ENCODE peak calls at places on chromosomes 12 and 14, in nine cellular contexts. One of them, this sample, is unnamed.

GRCh38 chr14:99267871-99268775 is 3.9 kb downstream of the BCL11B start:
- DNase-seq in brain microvascular endothelial cell: no peak
- DNase-seq in stimulated activated naive B cell treated with anti-CD40 and anti-IgM and Interleukin-4, amounts not matched to agents 10 μg/mL and 1 μg/mL and 100 μg/mL, for 72 hours: no peak
- DNase-seq in EL: no peak
- DNase-seq in dorsolateral prefrontal cortex: no peak
- DNase-seq in IMR-90: no peak
- DNase-seq in AG04450: no peak
- DNase-seq in activated CD4-positive, alpha-beta memory T cell treated with anti-CD3 and anti-CD28 coated beads for 36 hours: peak
- DNase-seq in glutamatergic neuron: no peak
- DNase-seq in this sample: no peak

GRCh38 chr14:103445783-103446182 is 60.6 kb downstream of the MARK3 start:
- DNase-seq in brain microvascular endothelial cell: no peak
- DNase-seq in stimulated activated naive B cell treated with anti-CD40 and anti-IgM and Interleukin-4, amounts not matched to agents 10 μg/mL and 1 μg/mL and 100 μg/mL, for 72 hours: no peak
- DNase-seq in EL: no peak
- DNase-seq in dorsolateral prefrontal cortex: no peak
- DNase-seq in IMR-90: no peak
- DNase-seq in AG04450: no peak
- DNase-seq in activated CD4-positive, alpha-beta memory T cell treated with anti-CD3 and anti-CD28 coated beads for 36 hours: no peak
- DNase-seq in glutamatergic neuron: no peak
- DNase-seq in this sample: no peak

GRCh38 chr14:74712499-74713394 is at the start of the genes AREL1 and FCF1:
- DNase-seq in brain microvascular endothelial cell: peak
- DNase-seq in stimulated activated naive B cell treated with anti-CD40 and anti-IgM and Interleukin-4, amounts not matched to agents 10 μg/mL and 1 μg/mL and 100 μg/mL, for 72 hours: peak
- DNase-seq in EL: peak
- DNase-seq in dorsolateral prefrontal cortex: peak
- DNase-seq in IMR-90: peak
- DNase-seq in AG04450: peak
- DNase-seq in activated CD4-positive, alpha-beta memory T cell treated with anti-CD3 and anti-CD28 coated beads for 36 hours: peak
- DNase-seq in glutamatergic neuron: peak
- DNase-seq in this sample: peak

GRCh38 chr12:100672075-100672592 is 98.7 kb downstream of the GAS2L3 start:
- DNase-seq in brain microvascular endothelial cell: no peak
- DNase-seq in stimulated activated naive B cell treated with anti-CD40 and anti-IgM and Interleukin-4, amounts not matched to agents 10 μg/mL and 1 μg/mL and 100 μg/mL, for 72 hours: no peak
- DNase-seq in EL: peak
- DNase-seq in dorsolateral prefrontal cortex: no peak
- DNase-seq in IMR-90: no peak
- DNase-seq in AG04450: no peak
- DNase-seq in activated CD4-positive, alpha-beta memory T cell treated with anti-CD3 and anti-CD28 coated beads for 36 hours: peak
- DNase-seq in glutamatergic neuron: peak
- DNase-seq in this sample: no peak

GRCh38 chr12:11830298-11830937 is 180.9 kb downstream of the ETV6 start:
- DNase-seq in brain microvascular endothelial cell: no peak
- DNase-seq in stimulated activated naive B cell treated with anti-CD40 and anti-IgM and Interleukin-4, amounts not matched to agents 10 μg/mL and 1 μg/mL and 100 μg/mL, for 72 hours: no peak
- DNase-seq in EL: no peak
- DNase-seq in dorsolateral prefrontal cortex: no peak
- DNase-seq in IMR-90: no peak
- DNase-seq in AG04450: no peak
- DNase-seq in activated CD4-positive, alpha-beta memory T cell treated with anti-CD3 and anti-CD28 coated beads for 36 hours: peak
- DNase-seq in glutamatergic neuron: no peak
- DNase-seq in this sample: no peak

GRCh38 chr14:68768316-68768715 is 24.6 kb downstream of the ZFP36L1 start:
- DNase-seq in brain microvascular endothelial cell: no peak
- DNase-seq in stimulated activated naive B cell treated with anti-CD40 and anti-IgM and Interleukin-4, amounts not matched to agents 10 μg/mL and 1 μg/mL and 100 μg/mL, for 72 hours: no peak
- DNase-seq in EL: no peak
- DNase-seq in dorsolateral prefrontal cortex: no peak
- DNase-seq in IMR-90: no peak
- DNase-seq in AG04450: no peak
- DNase-seq in activated CD4-positive, alpha-beta memory T cell treated with anti-CD3 and anti-CD28 coated beads for 36 hours: no peak
- DNase-seq in glutamatergic neuron: peak
- DNase-seq in this sample: no peak

GRCh38 chr12:77494306-77494705 is 336.4 kb upstream of the NAV3 start:
- DNase-seq in brain microvascular endothelial cell: no peak
- DNase-seq in stimulated activated naive B cell treated with anti-CD40 and anti-IgM and Interleukin-4, amounts not matched to agents 10 μg/mL and 1 μg/mL and 100 μg/mL, for 72 hours: no peak
- DNase-seq in EL: no peak
- DNase-seq in dorsolateral prefrontal cortex: no peak
- DNase-seq in IMR-90: no peak
- DNase-seq in AG04450: no peak
- DNase-seq in activated CD4-positive, alpha-beta memory T cell treated with anti-CD3 and anti-CD28 coated beads for 36 hours: no peak
- DNase-seq in glutamatergic neuron: no peak
- DNase-seq in this sample: no peak

GRCh38 chr12:7100239-7100638 is 8.0 kb upstream of the C1R start:
- DNase-seq in brain microvascular endothelial cell: no peak
- DNase-seq in stimulated activated naive B cell treated with anti-CD40 and anti-IgM and Interleukin-4, amounts not matched to agents 10 μg/mL and 1 μg/mL and 100 μg/mL, for 72 hours: no peak
- DNase-seq in EL: no peak
- DNase-seq in dorsolateral prefrontal cortex: no peak
- DNase-seq in IMR-90: no peak
- DNase-seq in AG04450: no peak
- DNase-seq in activated CD4-positive, alpha-beta memory T cell treated with anti-CD3 and anti-CD28 coated beads for 36 hours: no peak
- DNase-seq in glutamatergic neuron: no peak
- DNase-seq in this sample: no peak

GRCh38 chr14:50961606-50962259 is 17.4 kb upstream of the PYGL start:
- DNase-seq in brain microvascular endothelial cell: peak
- DNase-seq in stimulated activated naive B cell treated with anti-CD40 and anti-IgM and Interleukin-4, amounts not matched to agents 10 μg/mL and 1 μg/mL and 100 μg/mL, for 72 hours: no peak
- DNase-seq in EL: peak
- DNase-seq in dorsolateral prefrontal cortex: no peak
- DNase-seq in IMR-90: peak
- DNase-seq in AG04450: peak
- DNase-seq in activated CD4-positive, alpha-beta memory T cell treated with anti-CD3 and anti-CD28 coated beads for 36 hours: no peak
- DNase-seq in glutamatergic neuron: no peak
- DNase-seq in this sample: peak

GRCh38 chr14:39091716-39092115 is 11.3 kb downstream of the SEC23A start:
- DNase-seq in brain microvascular endothelial cell: no peak
- DNase-seq in stimulated activated naive B cell treated with anti-CD40 and anti-IgM and Interleukin-4, amounts not matched to agents 10 μg/mL and 1 μg/mL and 100 μg/mL, for 72 hours: no peak
- DNase-seq in EL: no peak
- DNase-seq in dorsolateral prefrontal cortex: no peak
- DNase-seq in IMR-90: no peak
- DNase-seq in AG04450: no peak
- DNase-seq in activated CD4-positive, alpha-beta memory T cell treated with anti-CD3 and anti-CD28 coated beads for 36 hours: no peak
- DNase-seq in glutamatergic neuron: no peak
- DNase-seq in this sample: no peak

GRCh38 chr14:103563089-103563620 is 395 bp downstream of the COA8 start:
- DNase-seq in brain microvascular endothelial cell: no peak
- DNase-seq in stimulated activated naive B cell treated with anti-CD40 and anti-IgM and Interleukin-4, amounts not matched to agents 10 μg/mL and 1 μg/mL and 100 μg/mL, for 72 hours: no peak
- DNase-seq in EL: no peak
- DNase-seq in dorsolateral prefrontal cortex: no peak
- DNase-seq in IMR-90: no peak
- DNase-seq in AG04450: no peak
- DNase-seq in activated CD4-positive, alpha-beta memory T cell treated with anti-CD3 and anti-CD28 coated beads for 36 hours: no peak
- DNase-seq in glutamatergic neuron: no peak
- DNase-seq in this sample: no peak

GRCh38 chr14:31926123-31926522 is 151.0 kb upstream of the ARHGAP5 start:
- DNase-seq in brain microvascular endothelial cell: no peak
- DNase-seq in stimulated activated naive B cell treated with anti-CD40 and anti-IgM and Interleukin-4, amounts not matched to agents 10 μg/mL and 1 μg/mL and 100 μg/mL, for 72 hours: no peak
- DNase-seq in EL: peak
- DNase-seq in dorsolateral prefrontal cortex: no peak
- DNase-seq in IMR-90: peak
- DNase-seq in AG04450: no peak
- DNase-seq in activated CD4-positive, alpha-beta memory T cell treated with anti-CD3 and anti-CD28 coated beads for 36 hours: peak
- DNase-seq in glutamatergic neuron: no peak
- DNase-seq in this sample: peak

GRCh38 chr14:22646570-22647254 is 2.6 kb upstream of the OR6J1 start:
- DNase-seq in brain microvascular endothelial cell: no peak
- DNase-seq in stimulated activated naive B cell treated with anti-CD40 and anti-IgM and Interleukin-4, amounts not matched to agents 10 μg/mL and 1 μg/mL and 100 μg/mL, for 72 hours: no peak
- DNase-seq in EL: peak
- DNase-seq in dorsolateral prefrontal cortex: no peak
- DNase-seq in IMR-90: peak
- DNase-seq in AG04450: peak
- DNase-seq in activated CD4-positive, alpha-beta memory T cell treated with anti-CD3 and anti-CD28 coated beads for 36 hours: no peak
- DNase-seq in glutamatergic neuron: no peak
- DNase-seq in this sample: peak

GRCh38 chr12:106147956-106148355 is 9.2 kb upstream of the NUAK1 start:
- DNase-seq in brain microvascular endothelial cell: no peak
- DNase-seq in stimulated activated naive B cell treated with anti-CD40 and anti-IgM and Interleukin-4, amounts not matched to agents 10 μg/mL and 1 μg/mL and 100 μg/mL, for 72 hours: no peak
- DNase-seq in EL: no peak
- DNase-seq in dorsolateral prefrontal cortex: peak
- DNase-seq in IMR-90: no peak
- DNase-seq in AG04450: no peak
- DNase-seq in activated CD4-positive, alpha-beta memory T cell treated with anti-CD3 and anti-CD28 coated beads for 36 hours: no peak
- DNase-seq in glutamatergic neuron: no peak
- DNase-seq in this sample: no peak

GRCh38 chr12:56678852-56679251 is 9.2 kb downstream of the PTGES3 start:
- DNase-seq in brain microvascular endothelial cell: no peak
- DNase-seq in stimulated activated naive B cell treated with anti-CD40 and anti-IgM and Interleukin-4, amounts not matched to agents 10 μg/mL and 1 μg/mL and 100 μg/mL, for 72 hours: no peak
- DNase-seq in EL: no peak
- DNase-seq in dorsolateral prefrontal cortex: no peak
- DNase-seq in IMR-90: no peak
- DNase-seq in AG04450: no peak
- DNase-seq in activated CD4-positive, alpha-beta memory T cell treated with anti-CD3 and anti-CD28 coated beads for 36 hours: no peak
- DNase-seq in glutamatergic neuron: no peak
- DNase-seq in this sample: no peak

GRCh38 chr12:105670664-105671063 is 340.2 kb downstream of the C12orf75 start:
- DNase-seq in brain microvascular endothelial cell: no peak
- DNase-seq in stimulated activated naive B cell treated with anti-CD40 and anti-IgM and Interleukin-4, amounts not matched to agents 10 μg/mL and 1 μg/mL and 100 μg/mL, for 72 hours: no peak
- DNase-seq in EL: peak
- DNase-seq in dorsolateral prefrontal cortex: no peak
- DNase-seq in IMR-90: no peak
- DNase-seq in AG04450: no peak
- DNase-seq in activated CD4-positive, alpha-beta memory T cell treated with anti-CD3 and anti-CD28 coated beads for 36 hours: no peak
- DNase-seq in glutamatergic neuron: no peak
- DNase-seq in this sample: peak

GRCh38 chr14:22822619-22823551 is 6.8 kb upstream of the MRPL52 start:
- DNase-seq in brain microvascular endothelial cell: peak
- DNase-seq in stimulated activated naive B cell treated with anti-CD40 and anti-IgM and Interleukin-4, amounts not matched to agents 10 μg/mL and 1 μg/mL and 100 μg/mL, for 72 hours: peak
- DNase-seq in EL: peak
- DNase-seq in dorsolateral prefrontal cortex: peak
- DNase-seq in IMR-90: peak
- DNase-seq in AG04450: peak
- DNase-seq in activated CD4-positive, alpha-beta memory T cell treated with anti-CD3 and anti-CD28 coated beads for 36 hours: peak
- DNase-seq in glutamatergic neuron: peak
- DNase-seq in this sample: peak

GRCh38 chr12:122887817-122888212 is 8.1 kb downstream of the VPS37B start:
- DNase-seq in brain microvascular endothelial cell: no peak
- DNase-seq in stimulated activated naive B cell treated with anti-CD40 and anti-IgM and Interleukin-4, amounts not matched to agents 10 μg/mL and 1 μg/mL and 100 μg/mL, for 72 hours: no peak
- DNase-seq in EL: no peak
- DNase-seq in dorsolateral prefrontal cortex: no peak
- DNase-seq in IMR-90: no peak
- DNase-seq in AG04450: no peak
- DNase-seq in activated CD4-positive, alpha-beta memory T cell treated with anti-CD3 and anti-CD28 coated beads for 36 hours: no peak
- DNase-seq in glutamatergic neuron: no peak
- DNase-seq in this sample: no peak

GRCh38 chr12:19683178-19683927 is 244.1 kb downstream of the AEBP2 start:
- DNase-seq in brain microvascular endothelial cell: peak
- DNase-seq in stimulated activated naive B cell treated with anti-CD40 and anti-IgM and Interleukin-4, amounts not matched to agents 10 μg/mL and 1 μg/mL and 100 μg/mL, for 72 hours: no peak
- DNase-seq in EL: peak
- DNase-seq in dorsolateral prefrontal cortex: no peak
- DNase-seq in IMR-90: peak
- DNase-seq in AG04450: no peak
- DNase-seq in activated CD4-positive, alpha-beta memory T cell treated with anti-CD3 and anti-CD28 coated beads for 36 hours: no peak
- DNase-seq in glutamatergic neuron: no peak
- DNase-seq in this sample: peak

GRCh38 chr14:52219488-52220084 is 47.9 kb upstream of the PTGDR start:
- DNase-seq in brain microvascular endothelial cell: no peak
- DNase-seq in stimulated activated naive B cell treated with anti-CD40 and anti-IgM and Interleukin-4, amounts not matched to agents 10 μg/mL and 1 μg/mL and 100 μg/mL, for 72 hours: peak
- DNase-seq in EL: no peak
- DNase-seq in dorsolateral prefrontal cortex: no peak
- DNase-seq in IMR-90: no peak
- DNase-seq in AG04450: no peak
- DNase-seq in activated CD4-positive, alpha-beta memory T cell treated with anti-CD3 and anti-CD28 coated beads for 36 hours: no peak
- DNase-seq in glutamatergic neuron: no peak
- DNase-seq in this sample: peak

GRCh38 chr14:54796961-54797360 is 105.7 kb downstream of the GCH1 start:
- DNase-seq in brain microvascular endothelial cell: peak
- DNase-seq in stimulated activated naive B cell treated with anti-CD40 and anti-IgM and Interleukin-4, amounts not matched to agents 10 μg/mL and 1 μg/mL and 100 μg/mL, for 72 hours: no peak
- DNase-seq in EL: peak
- DNase-seq in dorsolateral prefrontal cortex: no peak
- DNase-seq in IMR-90: peak
- DNase-seq in AG04450: peak
- DNase-seq in activated CD4-positive, alpha-beta memory T cell treated with anti-CD3 and anti-CD28 coated beads for 36 hours: no peak
- DNase-seq in glutamatergic neuron: no peak
- DNase-seq in this sample: peak

GRCh38 chr12:26047401-26048226 is 77.2 kb downstream of the BHLHE41 start:
- DNase-seq in brain microvascular endothelial cell: no peak
- DNase-seq in stimulated activated naive B cell treated with anti-CD40 and anti-IgM and Interleukin-4, amounts not matched to agents 10 μg/mL and 1 μg/mL and 100 μg/mL, for 72 hours: no peak
- DNase-seq in EL: no peak
- DNase-seq in dorsolateral prefrontal cortex: no peak
- DNase-seq in IMR-90: no peak
- DNase-seq in AG04450: no peak
- DNase-seq in activated CD4-positive, alpha-beta memory T cell treated with anti-CD3 and anti-CD28 coated beads for 36 hours: no peak
- DNase-seq in glutamatergic neuron: no peak
- DNase-seq in this sample: no peak

GRCh38 chr12:25447046-25447445 is 106.0 kb downstream of the LMNTD1 start:
- DNase-seq in brain microvascular endothelial cell: no peak
- DNase-seq in stimulated activated naive B cell treated with anti-CD40 and anti-IgM and Interleukin-4, amounts not matched to agents 10 μg/mL and 1 μg/mL and 100 μg/mL, for 72 hours: no peak
- DNase-seq in EL: no peak
- DNase-seq in dorsolateral prefrontal cortex: no peak
- DNase-seq in IMR-90: no peak
- DNase-seq in AG04450: no peak
- DNase-seq in activated CD4-positive, alpha-beta memory T cell treated with anti-CD3 and anti-CD28 coated beads for 36 hours: no peak
- DNase-seq in glutamatergic neuron: no peak
- DNase-seq in this sample: no peak

GRCh38 chr14:94278732-94279131 is 14.3 kb downstream of the SERPINA10 start:
- DNase-seq in brain microvascular endothelial cell: no peak
- DNase-seq in stimulated activated naive B cell treated with anti-CD40 and anti-IgM and Interleukin-4, amounts not matched to agents 10 μg/mL and 1 μg/mL and 100 μg/mL, for 72 hours: no peak
- DNase-seq in EL: no peak
- DNase-seq in dorsolateral prefrontal cortex: no peak
- DNase-seq in IMR-90: no peak
- DNase-seq in AG04450: no peak
- DNase-seq in activated CD4-positive, alpha-beta memory T cell treated with anti-CD3 and anti-CD28 coated beads for 36 hours: no peak
- DNase-seq in glutamatergic neuron: no peak
- DNase-seq in this sample: no peak